ENCODE peak calls at places on chromosomes 11 and 22, in ten cellular contexts. F is B cell; K is cardiac fibroblast; J is AG04450; E is activated naive CD4-positive, alpha-beta T cell treated with anti-CD3 and anti-CD28 coated beads for 36 hours; Y is GM04504; O is adrenal gland; S is fibroblast of lung; R is mesenteric fat pad; T is PC-9. D is an unnamed sample.

GRCh38 chr22:48396091-48396784 is 1431.4 kb downstream of the BRD1 start:
- DNase-seq in F (no peak), K (no peak), J (no peak), E (no peak), Y (no peak), O (no peak), S (no peak), R (peak), T (no peak), D (no peak)

GRCh38 chr11:11171854-11172253 is 181.2 kb downstream of the CSNK2A3 start:
- DNase-seq in F (no peak), K (no peak), J (no peak), E (peak), Y (no peak), O (no peak), S (peak), R (no peak), T (no peak), D (peak)

GRCh38 chr11:59552844-59553243 is 41.5 kb downstream of the OR4D9 start:
- DNase-seq in F (no peak), K (no peak), J (no peak), E (no peak), Y (no peak), O (peak), S (no peak), R (no peak), T (no peak), D (no peak)

GRCh38 chr22:49297286-49297870 is 530.3 kb downstream of the BRD1 start:
- DNase-seq in F (peak), K (no peak), J (no peak), E (no peak), Y (no peak), O (no peak), S (no peak), R (peak), T (no peak), D (no peak)

GRCh38 chr11:2390091-2390870 is 10.3 kb upstream of the TSSC4 start:
- DNase-seq in F (no peak), K (no peak), J (no peak), E (no peak), Y (no peak), O (no peak), S (no peak), R (no peak), T (no peak), D (no peak)

GRCh38 chr11:104624021-104624420 is 274.2 kb downstream of the CASP12 start:
- DNase-seq in F (no peak), K (peak), J (no peak), E (no peak), Y (no peak), O (no peak), S (no peak), R (no peak), T (no peak), D (no peak)

GRCh38 chr11:77039491-77040400 is 5.5 kb downstream of the B3GNT6 start:
- DNase-seq in F (peak), K (peak), J (no peak), E (peak), Y (no peak), O (peak), S (peak), R (peak), T (no peak), D (no peak)

GRCh38 chr22:24112188-24112587 is 69.1 kb upstream of the SUSD2 start:
- DNase-seq in F (no peak), K (peak), J (no peak), E (no peak), Y (no peak), O (no peak), S (peak), R (no peak), T (no peak), D (no peak)

GRCh38 chr11:44286911-44287310 is 23.0 kb downstream of the ALX4 start:
- DNase-seq in F (no peak), K (no peak), J (no peak), E (no peak), Y (no peak), O (no peak), S (no peak), R (no peak), T (no peak), D (no peak)

D was measured in naive thymus-derived CD4-positive, alpha-beta T cell.